ENCODE peak calls at places on chromosome 2, in six cellular contexts. I, R, D, K, Q and N are unnamed samples.

GRCh38 chr2:180604077-180604476 is 376.3 kb upstream of the UBE2E3 start:
- DNase-seq in I (no peak), R (no peak), D (no peak), K (peak; percentile 7), Q (no peak), N (peak; percentile 33)

GRCh38 chr2:164710252-164710633 is 89.0 kb upstream of the GRB14 start:
- DNase-seq in I (no peak), R (no peak), D (no peak), K (no peak), Q (no peak), N (no peak)

GRCh38 chr2:45567974-45568789 is 42.9 kb downstream of the SRBD1 start:
- DNase-seq in I (no peak), R (no peak), D (no peak), K (no peak), Q (no peak), N (no peak)

GRCh38 chr2:43420310-43420903 is 175.4 kb downstream of the THADA start:
- DNase-seq in I (no peak), R (no peak), D (no peak), K (no peak), Q (no peak), N (no peak)

GRCh38 chr2:109460553-109461324 is 153.0 kb downstream of the SEPTIN10 start:
- DNase-seq in I (no peak), R (no peak), D (peak; percentile 32), K (no peak), Q (no peak), N (no peak)

GRCh38 chr2:187959821-187960220 is 331.9 kb upstream of the GULP1 start:
- DNase-seq in I (no peak), R (no peak), D (no peak), K (peak; percentile 8), Q (no peak), N (peak; percentile 6)

GRCh38 chr2:38690499-38691420 is 24.8 kb downstream of the GALM start:
- DNase-seq in I (no peak), R (no peak), D (no peak), K (peak; percentile 96), Q (no peak), N (no peak)

GRCh38 chr2:238238766-238239551 is 879 bp downstream of the HES6 start:
- DNase-seq in I (no peak), R (peak; percentile 8), D (peak; percentile 90), K (no peak), Q (no peak), N (no peak)

GRCh38 chr2:64567473-64567872 is 43.3 kb downstream of the AFTPH start:
- DNase-seq in I (no peak), R (no peak), D (no peak), K (no peak), Q (no peak), N (no peak)

GRCh38 chr2:236568068-236568921 is 1.3 kb upstream of the ACKR3 start:
- DNase-seq in I (no peak), R (no peak), D (peak; percentile 90), K (peak; percentile 31), Q (no peak), N (no peak)

GRCh38 chr2:156852681-156853080 is 404.8 kb upstream of the GALNT5 start:
- DNase-seq in I (no peak), R (no peak), D (no peak), K (no peak), Q (no peak), N (no peak)

GRCh38 chr2:32849456-32850194 is 97.1 kb upstream of the LTBP1 start:
- DNase-seq in I (no peak), R (no peak), D (no peak), K (no peak), Q (no peak), N (no peak)

GRCh38 chr2:30113617-30114293 is 33.1 kb upstream of the YPEL5 start:
- DNase-seq in I (no peak), R (no peak), D (no peak), K (peak; percentile 95), Q (no peak), N (no peak)

GRCh38 chr2:188969236-188970032 is 4.7 kb upstream of the COL3A1 start:
- DNase-seq in I (no peak), R (no peak), D (no peak), K (peak; percentile 30), Q (no peak), N (no peak)

GRCh38 chr2:150919899-150920298 is 341.8 kb downstream of the RBM43 start:
- DNase-seq in I (no peak), R (no peak), D (no peak), K (no peak), Q (no peak), N (no peak)

GRCh38 chr2:128543646-128544045 is 225.0 kb upstream of the HS6ST1 start:
- DNase-seq in I (no peak), R (no peak), D (peak; percentile 37), K (no peak), Q (no peak), N (no peak)

GRCh38 chr2:67463810-67464209 is 66.7 kb downstream of the ETAA1 start:
- DNase-seq in I (no peak), R (no peak), D (no peak), K (no peak), Q (no peak), N (peak; percentile 92)

GRCh38 chr2:144598906-144599305 is 79.0 kb upstream of the ZEB2 start:
- DNase-seq in I (no peak), R (no peak), D (no peak), K (no peak), Q (no peak), N (no peak)

GRCh38 chr2:106531676-106532075 is 44.5 kb downstream of the CD8B2 start:
- DNase-seq in I (no peak), R (no peak), D (no peak), K (no peak), Q (no peak), N (no peak)

GRCh38 chr2:26720322-26721166 is 28.0 kb downstream of the KCNK3 start:
- DNase-seq in I (no peak), R (no peak), D (no peak), K (peak; percentile 75), Q (no peak), N (no peak)

GRCh38 chr2:88903744-88904353 is 212.4 kb downstream of the RPIA start:
- DNase-seq in I (no peak), R (no peak), D (no peak), K (peak; percentile 44), Q (no peak), N (peak; percentile 3)

GRCh38 chr2:66888791-66889631 is 454.1 kb downstream of the MEIS1 start:
- DNase-seq in I (no peak), R (no peak), D (no peak), K (peak; percentile 77), Q (no peak), N (no peak)

GRCh38 chr2:43142921-43143438 is 83.4 kb downstream of the ZFP36L2 start:
- DNase-seq in I (no peak), R (no peak), D (peak; percentile 75), K (no peak), Q (no peak), N (no peak)

GRCh38 chr2:232418466-232419244 is 12.0 kb downstream of the ALPG start:
- DNase-seq in I (no peak), R (no peak), D (peak; percentile 56), K (no peak), Q (no peak), N (peak; percentile 35)

GRCh38 chr2:136175868-136176267 is 57.9 kb upstream of the CXCR4 start:
- DNase-seq in I (no peak), R (no peak), D (no peak), K (no peak), Q (no peak), N (no peak)

GRCh38 chr2:134588556-134588955 is 130.2 kb downstream of the TMEM163 start:
- DNase-seq in I (no peak), R (no peak), D (no peak), K (no peak), Q (no peak), N (no peak)

GRCh38 chr2:20225294-20226151 is 593 bp upstream of the SDC1 start:
- DNase-seq in I (no peak), R (no peak), D (peak; percentile 77), K (peak; percentile 29), Q (no peak), N (peak; percentile 47)

GRCh38 chr2:12709207-12709522 is 7.6 kb upstream of the TRIB2 start:
- DNase-seq in I (no peak), R (no peak), D (no peak), K (no peak), Q (no peak), N (no peak)

GRCh38 chr2:114714316-114714715 is 271.9 kb downstream of the DPP10 start:
- DNase-seq in I (no peak), R (no peak), D (no peak), K (no peak), Q (no peak), N (peak; percentile 1)

GRCh38 chr2:237290249-237290648 is 123.7 kb downstream of the COL6A3 start:
- DNase-seq in I (no peak), R (no peak), D (no peak), K (peak; percentile 70), Q (no peak), N (no peak)